ENCODE peak calls at places on chromosomes 16 and 17, in ten cellular contexts. Q is body of pancreas, K is gastrocnemius medialis, E is psoas muscle, I is cardiac muscle cell, W is heart left ventricle, X is BE2C, Z is MM.1S, P is stomach, Y is right lobe of liver. O is an unnamed sample. For H3K36me3 and H3K4me1, the result is how much of the 10 kb centered on the place peaks cover.

GRCh38 chr17:53137919-53138318 is 684.8 kb upstream of the KIF2B start:
- DNase-seq in K (no peak), P (no peak), I (no peak), X (no peak), E (no peak), Q (no peak), Z (no peak), Y (no peak), W (no peak), O (no peak)

GRCh38 chr17:34961093-34961911 is at the start of the genes CCT6B and ZNF830:
- DNase-seq in K (peak), X (peak), Y (peak), I (peak), Q (peak), P (peak), Z (peak), E (peak), W (peak), O (peak)

GRCh38 chr16:25093208-25094061 is 18.1 kb upstream of the LCMT1 start:
- DNase-seq in I (no peak), K (no peak), Q (no peak), P (no peak), Y (no peak), W (no peak), E (no peak), X (no peak), Z (peak), O (no peak)

GRCh38 chr16:679808-680624 is at the start of gene STUB1:
- DNase-seq in I (peak), Y (peak), E (peak), K (peak), Z (peak), X (peak), W (peak), P (peak), Q (peak), O (peak)

GRCh38 chr16:87047221-87048037 is 269.8 kb downstream of the C16orf95 start:
- DNase-seq in P (no peak), I (no peak), E (no peak), W (no peak), Y (no peak), X (no peak), K (no peak), Z (no peak), Q (no peak), O (no peak)

GRCh38 chr17:12457493-12457892 is 208.2 kb upstream of the MYOCD start:
- DNase-seq in I (no peak), E (no peak), Z (no peak), W (no peak), Q (no peak), X (no peak), P (no peak), Y (no peak), K (no peak), O (no peak)

GRCh38 chr16:17657037-17657436 is 186.3 kb upstream of the XYLT1 start:
- DNase-seq in X (no peak), Q (no peak), P (no peak), I (no peak), K (no peak), E (no peak), W (no peak), Z (no peak), Y (no peak), O (no peak)

GRCh38 chr17:77373298-77374169 is 232.8 kb downstream of the SEC14L1 start:
- DNase-seq in X (peak), E (peak), P (peak), Y (peak), W (peak), K (no peak), Q (peak), Z (no peak), I (no peak), O (peak)

GRCh38 chr17:19986941-19987714 is 9.5 kb upstream of the AKAP10 start:
- DNase-seq in Z (no peak), Y (no peak), W (no peak), Q (no peak), I (no peak), X (no peak), E (no peak), P (no peak), K (no peak), O (no peak)

GRCh38 chr17:31197991-31198390 is 99.0 kb downstream of the OMG start:
- DNase-seq in I (no peak), K (no peak), Z (no peak), E (no peak), Q (no peak), P (no peak), X (no peak), Y (no peak), W (no peak), O (no peak)

GRCh38 chr17:32701860-32702259 is 175.1 kb downstream of the MYO1D start:
- DNase-seq in X (no peak), K (no peak), Q (no peak), Y (no peak), E (no peak), Z (no peak), I (no peak), W (no peak), P (no peak), O (no peak)

GRCh38 chr17:57724038-57724728 is 20.9 kb downstream of the CCDC182 start:
- DNase-seq in K (no peak), E (no peak), I (no peak), Q (no peak), X (peak), P (no peak), Y (no peak), Z (peak), W (no peak), O (no peak)

DNA sequence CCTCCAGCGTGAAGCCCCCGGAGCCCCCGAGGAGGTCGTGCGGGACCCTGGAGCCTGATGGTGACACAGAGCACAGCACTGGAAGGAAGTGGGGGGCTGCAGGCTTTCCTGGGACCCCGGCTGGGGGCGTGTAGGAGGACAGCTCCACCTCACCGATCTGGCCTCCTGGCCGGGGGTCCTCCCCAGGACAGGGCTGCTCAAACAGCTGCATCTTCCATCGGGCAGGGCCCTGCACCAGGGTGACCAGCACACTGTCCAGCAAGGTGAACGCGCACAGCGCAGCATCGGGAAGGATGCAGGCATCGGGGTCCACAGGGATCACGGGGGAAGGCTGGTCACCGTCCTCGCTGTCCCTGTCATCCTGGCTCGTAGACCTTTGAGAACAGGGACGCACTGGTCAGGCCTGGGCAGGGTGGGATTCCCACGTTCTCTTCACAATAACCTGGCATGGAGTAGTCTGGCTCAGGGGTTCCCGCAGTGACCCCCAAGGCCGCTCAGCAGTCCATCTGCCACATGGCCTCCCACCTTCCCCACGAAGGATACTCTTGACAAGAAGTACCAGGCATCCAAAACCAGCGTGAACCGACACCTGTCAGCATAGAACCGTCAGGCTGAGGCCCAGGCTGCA is 1.2 kb downstream of the FAAP100 start:
- DNase-seq in I (no peak), Y (no peak), Z (no peak), E (peak), Q (no peak), W (no peak), P (no peak), X (no peak), K (no peak), O (no peak)
- H3K36me3 ChIP-seq in I (under half), Y (under half), Z (under half), E (under half), Q (under half), W (under half), P (half or more), X (under half), K (under half), O (under half)

GRCh38 chr16:50204426-50205108 is 51.5 kb downstream of the TENT4B start:
- DNase-seq in Y (no peak), W (no peak), Z (no peak), K (no peak), E (no peak), I (no peak), P (no peak), Q (no peak), X (no peak), O (no peak)

GRCh38 chr16:50207652-50208051 is 54.5 kb downstream of the TENT4B start:
- DNase-seq in I (peak), K (no peak), Z (no peak), W (no peak), P (no peak), Y (no peak), X (no peak), E (no peak), Q (no peak), O (no peak)

GRCh38 chr16:50210266-50211038 is 55.9 kb upstream of the ADCY7 start:
- DNase-seq in Y (peak), P (peak), Z (peak), K (peak), Q (peak), W (peak), E (peak), X (peak), I (peak), O (peak)

GRCh38 chr16:50209548-50210265 is 56.6 kb downstream of the TENT4B start:
- DNase-seq in Z (peak), W (no peak), Y (no peak), P (no peak), K (peak), E (no peak), X (no peak), Q (no peak), I (peak), O (no peak)

GRCh38 chr16:50208460-50208931 is 55.4 kb downstream of the TENT4B start:
- DNase-seq in Z (no peak), W (no peak), P (no peak), E (no peak), K (no peak), X (no peak), I (no peak), Y (no peak), Q (no peak), O (no peak)
- H3K4me1 ChIP-seq in Z (under half), W (under half), P (half or more), E (half or more), K (half or more), X (under half), I (half or more), Y (under half), Q (half or more), O (under half)

GRCh38 chr17:46195217-46195855 is 2.1 kb upstream of the KANSL1 start:
- DNase-seq in Q (no peak), W (peak), Y (no peak), P (no peak), K (no peak), E (no peak), X (no peak), I (no peak), Z (no peak), O (no peak)
- TF ChIP-seq CTCF in Q (no peak), W (no peak), Y (no peak), P (no peak), K (no peak), E (no peak), X (no peak), I (no peak), Z (no peak), O (no peak)

GRCh38 chr17:75813081-75814020 is 28.7 kb downstream of the UNK start:
- DNase-seq in Q (no peak), K (no peak), E (no peak), I (no peak), P (no peak), Z (no peak), W (no peak), Y (peak), X (no peak), O (no peak)
- H3K36me3 ChIP-seq in Q (under half), K (half or more), E (under half), I (half or more), P (half or more), Z (under half), W (half or more), Y (under half), X (half or more), O (under half)

DNA sequence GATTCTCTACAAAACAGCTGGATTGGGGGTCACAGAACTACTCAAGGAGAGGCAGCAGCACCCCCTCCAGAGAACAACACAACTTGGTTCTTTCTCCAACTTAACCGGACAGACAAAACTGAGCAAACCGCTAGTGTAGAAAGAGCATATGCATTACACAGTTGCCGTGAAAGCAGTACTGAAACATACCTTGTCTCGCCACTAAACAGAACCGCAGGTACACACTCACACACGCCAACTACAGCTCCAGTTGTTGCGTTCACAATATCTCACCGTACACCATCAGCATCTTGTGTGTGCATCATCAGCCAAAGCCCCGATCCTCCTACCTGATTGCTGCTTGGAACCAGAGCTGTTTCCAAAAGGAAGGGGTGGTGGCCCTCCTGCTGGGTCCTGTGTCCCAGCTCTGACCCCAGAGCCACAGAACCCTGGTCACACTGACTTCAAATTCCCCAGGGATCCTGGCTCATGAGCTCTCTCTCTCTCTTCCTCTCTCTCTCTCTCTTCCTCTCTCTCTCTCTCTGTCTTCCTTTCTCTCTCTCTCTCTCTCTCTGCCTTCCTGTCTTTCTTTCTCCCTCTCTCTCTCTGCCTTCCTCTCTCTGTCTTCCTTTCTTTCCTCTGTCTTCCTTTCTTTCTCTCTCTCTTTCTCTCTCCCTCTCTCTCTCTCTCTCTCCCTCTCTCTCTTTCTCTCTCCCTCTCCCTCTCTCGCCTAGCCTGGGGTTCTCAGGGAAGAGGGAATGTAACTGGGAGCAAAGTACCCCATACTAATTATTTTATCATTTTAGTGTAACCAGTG is 8.4 kb downstream of the PIMREG start:
- DNase-seq in Z (peak), X (no peak), E (no peak), K (no peak), Q (no peak), Y (no peak), W (no peak), I (no peak), P (no peak), O (no peak)
- H3K4me1 ChIP-seq in Z (under half), X (under half), E (under half), K (under half), Q (under half), Y (under half), W (under half), I (under half), P (under half), O (under half)

GRCh38 chr16:56866955-56867830 is 2.2 kb downstream of the SLC12A3 start:
- DNase-seq in Q (peak), K (no peak), I (peak), Y (no peak), W (no peak), Z (peak), E (no peak), X (peak), P (peak), O (peak)
- TF ChIP-seq CTCF in Q (peak), K (peak), I (peak), Y (peak), W (peak), Z (peak), E (peak), X (peak), P (peak), O (peak)

GRCh38 chr17:29583324-29584248 is 5.9 kb downstream of the GIT1 start:
- DNase-seq in I (no peak), P (no peak), Q (no peak), X (no peak), Z (no peak), Y (no peak), E (peak), W (peak), K (no peak), O (no peak)

GRCh38 chr17:29581583-29582253 is 7.7 kb downstream of the GIT1 start:
- DNase-seq in Z (no peak), Y (no peak), I (no peak), X (no peak), W (peak), P (no peak), E (no peak), K (peak), Q (peak), O (no peak)

GRCh38 chr17:29584452-29585079 is 4.9 kb downstream of the GIT1 start:
- DNase-seq in Z (no peak), Y (no peak), X (no peak), K (no peak), Q (no peak), E (peak), W (peak), P (no peak), I (no peak), O (no peak)

GRCh38 chr17:29582254-29582765 is 7.1 kb downstream of the GIT1 start:
- DNase-seq in Q (no peak), P (no peak), I (no peak), K (no peak), W (peak), E (no peak), Y (no peak), X (no peak), Z (no peak), O (no peak)

GRCh38 chr17:29582767-29583166 is 6.7 kb downstream of the GIT1 start:
- DNase-seq in W (peak), Q (no peak), X (no peak), P (no peak), I (no peak), Z (no peak), K (no peak), E (peak), Y (no peak), O (no peak)
- H3K36me3 ChIP-seq in W (half or more), Q (under half), X (under half), P (under half), I (under half), Z (under half), K (under half), E (under half), Y (under half), O (under half)

O was measured in testis.